ENCODE peak calls at places on chromosomes 5 and 9, in six cellular contexts. B is mesendoderm, D is H9, L is IMR-90, V is neuronal stem cell, U is H1. E is an unnamed sample.
A peak's percentile ranks its signal among the peaks of the same experiment; 100 is the strongest.

GRCh38 chr9:38160613-38161215 is 91.7 kb upstream of the SHB start:
- DNase-seq in B (peak; percentile 80), D (peak; percentile 78), L (peak; percentile 51), V (peak; percentile 65), U (peak; percentile 87), E (peak; percentile 52)

GRCh38 chr9:132970306-132971062 is 8.0 kb upstream of the GFI1B start:
- DNase-seq in B (no peak), D (no peak), L (no peak), V (no peak), U (no peak), E (no peak)

GRCh38 chr5:2721739-2722138 is 29.7 kb downstream of the IRX2 start:
- DNase-seq in B (no peak), D (no peak), L (no peak), V (no peak), U (no peak), E (no peak)

GRCh38 chr9:93287189-93287552 is 103.2 kb downstream of the WNK2 start:
- DNase-seq in B (no peak), D (no peak), L (no peak), V (no peak), U (no peak), E (no peak)

GRCh38 chr5:151812757-151813309 is 41.1 kb downstream of the G3BP1 start:
- DNase-seq in B (no peak), D (no peak), L (peak; percentile 54), V (no peak), U (no peak), E (peak; percentile 28)

GRCh38 chr9:16207161-16207560 is 654.3 kb downstream of the CCDC171 start:
- DNase-seq in B (no peak), D (no peak), L (peak; percentile 74), V (no peak), U (no peak), E (peak; percentile 18)

GRCh38 chr5:139776856-139777255 is 18.8 kb upstream of the PSD2 start:
- DNase-seq in B (no peak), D (no peak), L (no peak), V (no peak), U (no peak), E (no peak)

GRCh38 chr9:134342746-134343115 is 16.5 kb downstream of the RXRA start:
- DNase-seq in B (no peak), D (no peak), L (no peak), V (no peak), U (no peak), E (no peak)

GRCh38 chr5:172477466-172477865 is 23.1 kb upstream of the SH3PXD2B start:
- DNase-seq in B (peak; percentile 75), D (no peak), L (no peak), V (no peak), U (no peak), E (peak; percentile 12)

GRCh38 chr5:177496111-177497010 is 1.0 kb downstream of the PDLIM7 start:
- DNase-seq in B (peak; percentile 97), D (peak; percentile 94), L (peak; percentile 94), V (peak; percentile 89), U (peak; percentile 83), E (peak; percentile 95)

GRCh38 chr5:67880876-67881275 is 334.7 kb upstream of the PIK3R1 start:
- DNase-seq in B (no peak), D (no peak), L (no peak), V (no peak), U (no peak), E (no peak)
- H2BK15ac ChIP-seq in B (no peak overlapping the region), D (no peak overlapping the region), L (no peak overlapping the region), V (no peak overlapping the region), U (no peak overlapping the region), E (no peak overlapping the region)

GRCh38 chr5:167626341-167627118 is 664.9 kb upstream of the WWC1 start:
- DNase-seq in B (peak; percentile 30), D (no peak), L (peak; percentile 31), V (no peak), U (no peak), E (no peak)
- H2BK15ac ChIP-seq in B (no peak overlapping the region), D (no peak overlapping the region), L (no peak overlapping the region), V (no peak overlapping the region), U (no peak overlapping the region), E (no peak overlapping the region)

GRCh38 chr5:179128976-179129375 is 68.8 kb downstream of the ZNF354C start:
- DNase-seq in B (no peak), D (no peak), L (no peak), V (no peak), U (no peak), E (no peak)
- H2BK15ac ChIP-seq in B (no peak overlapping the region), D (no peak overlapping the region), L (no peak overlapping the region), V (no peak overlapping the region), U (no peak overlapping the region), E (no peak overlapping the region)

GRCh38 chr5:126674145-126674544 is 73.4 kb downstream of the PHAX start:
- DNase-seq in B (peak; percentile 77), D (peak; percentile 76), L (no peak), V (no peak), U (no peak), E (no peak)
- H2BK15ac ChIP-seq in B (no peak overlapping the region), D (no peak overlapping the region), L (no peak overlapping the region), V (no peak overlapping the region), U (no peak overlapping the region), E (no peak overlapping the region)

GRCh38 chr5:127014573-127014972 is 15.8 kb downstream of the MARCHF3 start:
- DNase-seq in B (no peak), D (no peak), L (no peak), V (no peak), U (no peak), E (no peak)
- H2BK15ac ChIP-seq in B (no peak overlapping the region), D (no peak overlapping the region), L (no peak overlapping the region), V (no peak overlapping the region), U (no peak overlapping the region), E (no peak overlapping the region)

DNA sequence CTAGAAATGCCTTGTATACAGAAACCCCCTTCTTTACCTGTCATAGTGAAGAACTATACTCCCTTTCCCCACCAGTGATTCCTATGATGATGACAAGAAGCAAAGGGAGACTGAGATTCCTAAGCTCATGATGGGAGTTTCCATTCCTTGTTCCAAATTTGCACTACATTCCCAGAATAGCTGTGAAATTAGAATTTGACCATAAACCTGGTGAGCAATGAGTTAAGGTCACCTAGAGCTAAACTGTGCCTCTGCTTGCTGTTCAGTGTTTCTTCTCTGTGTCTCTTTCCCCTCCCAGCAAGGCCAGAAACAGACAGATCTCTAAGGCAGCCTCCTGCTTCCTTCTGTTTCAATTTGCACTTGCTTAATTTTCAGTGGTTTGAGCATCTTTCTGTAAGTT is 332.1 kb downstream of the PIK3R1 start:
- DNase-seq in B (no peak), D (no peak), L (peak; percentile 42), V (no peak), U (no peak), E (no peak)
- H2BK15ac ChIP-seq in B (no peak overlapping the region), D (no peak overlapping the region), L (peak overlapping the region; percentile 34), V (no peak overlapping the region), U (no peak overlapping the region), E (no peak overlapping the region)

GRCh38 chr5:174287761-174288160 is 242.3 kb downstream of the NSG2 start:
- DNase-seq in B (no peak), D (no peak), L (no peak), V (no peak), U (peak; percentile 13), E (no peak)
- H2BK15ac ChIP-seq in B (no peak overlapping the region), D (no peak overlapping the region), L (no peak overlapping the region), V (no peak overlapping the region), U (no peak overlapping the region), E (no peak overlapping the region)

GRCh38 chr5:142152383-142152730 is 43.8 kb downstream of the NDFIP1 start:
- DNase-seq in B (peak; percentile 96), D (no peak), L (peak; percentile 40), V (no peak), U (no peak), E (peak; percentile 56)

GRCh38 chr5:142151436-142152382 is 43.1 kb downstream of the NDFIP1 start:
- DNase-seq in B (peak; percentile 83), D (no peak), L (peak; percentile 89), V (peak; percentile 64), U (no peak), E (peak; percentile 76)

GRCh38 chr5:142153674-142154448 is 45.3 kb downstream of the NDFIP1 start:
- DNase-seq in B (no peak), D (no peak), L (no peak), V (no peak), U (no peak), E (no peak)

GRCh38 chr5:142159354-142159753 is 50.8 kb downstream of the NDFIP1 start:
- DNase-seq in B (no peak), D (no peak), L (no peak), V (no peak), U (no peak), E (no peak)

DNA sequence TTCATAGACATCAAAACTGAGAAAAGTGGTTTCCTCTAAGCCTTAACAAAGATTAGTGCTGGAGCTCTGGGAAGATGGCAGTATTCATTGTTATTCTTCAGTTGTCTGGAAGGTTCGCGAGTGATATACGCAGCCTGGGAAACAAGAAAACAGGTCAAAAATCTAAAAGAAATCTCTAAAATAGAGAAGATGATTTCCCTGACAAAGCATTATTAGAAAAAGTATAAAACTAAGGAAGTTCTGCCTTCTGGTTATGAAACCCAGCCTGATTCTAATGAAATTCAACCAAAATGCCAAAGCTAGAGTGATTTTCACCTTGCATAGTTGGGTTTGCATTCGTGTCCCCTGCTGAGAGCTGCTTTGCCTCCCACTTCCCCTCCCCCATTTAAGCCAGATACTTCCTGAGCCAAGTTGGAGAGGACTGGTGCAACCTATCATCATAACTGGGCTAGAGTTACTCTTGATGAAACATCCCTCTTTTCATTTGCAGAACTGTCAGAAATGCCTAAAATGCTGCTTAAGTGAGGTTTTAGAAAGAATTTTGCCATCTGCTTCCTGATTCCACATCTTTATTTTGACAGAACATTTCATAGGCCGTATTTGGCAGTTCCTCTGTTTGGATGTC is 48.4 kb downstream of the NDFIP1 start:
- DNase-seq in B (peak; percentile 93), D (peak; percentile 64), L (no peak), V (no peak), U (no peak), E (no peak)
- H2BK15ac ChIP-seq in B (peak overlapping the region; percentile 57), D (no peak overlapping the region), L (no peak overlapping the region), V (no peak overlapping the region), U (no peak overlapping the region), E (no peak overlapping the region)

GRCh38 chr5:78060421-78060820 is 234.1 kb downstream of the AP3B1 start:
- DNase-seq in B (no peak), D (no peak), L (peak; percentile 83), V (no peak), U (no peak), E (peak; percentile 17)

GRCh38 chr5:78050888-78051287 is 243.6 kb downstream of the AP3B1 start:
- DNase-seq in B (no peak), D (no peak), L (peak; percentile 80), V (no peak), U (no peak), E (peak; percentile 64)

GRCh38 chr5:78056901-78057514 is 237.5 kb downstream of the AP3B1 start:
- DNase-seq in B (no peak), D (no peak), L (no peak), V (no peak), U (no peak), E (no peak)

DNA sequence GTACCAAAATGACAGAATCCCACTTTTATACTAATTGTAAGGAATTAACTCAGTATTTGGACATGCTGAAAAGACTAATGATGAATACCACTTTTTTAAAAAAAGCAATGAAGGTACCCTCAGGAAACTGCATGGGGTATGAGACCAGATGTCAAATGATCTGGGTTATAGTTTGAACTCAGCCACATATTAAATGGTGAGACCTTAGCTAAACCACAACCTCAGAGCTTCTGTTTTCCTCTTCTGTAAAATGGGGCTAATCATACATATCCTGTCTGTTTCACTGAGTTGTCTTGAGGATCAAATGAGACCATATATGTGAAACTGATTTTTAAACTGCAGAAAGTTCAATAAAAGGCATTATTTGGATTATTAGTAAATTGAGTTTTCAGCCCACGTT is 238.4 kb downstream of the AP3B1 start:
- DNase-seq in B (no peak), D (no peak), L (no peak), V (no peak), U (no peak), E (no peak)
- H2BK15ac ChIP-seq in B (no peak overlapping the region), D (no peak overlapping the region), L (no peak overlapping the region), V (no peak overlapping the region), U (no peak overlapping the region), E (no peak overlapping the region)

GRCh38 chr5:103148213-103148612 is 28.1 kb downstream of the PPIP5K2 start:
- DNase-seq in B (no peak), D (no peak), L (no peak), V (no peak), U (no peak), E (no peak)
- H2BK15ac ChIP-seq in B (no peak overlapping the region), D (no peak overlapping the region), L (no peak overlapping the region), V (no peak overlapping the region), U (no peak overlapping the region), E (no peak overlapping the region)

E was measured in mesenchymal stem cell.